ENCODE peak calls at places on chromosomes 3 and 15, in five cellular contexts. Q, M, A, C and K are unnamed samples.

GRCh38 chr15:74173545-74174215 is at the start of gene ISLR:
- DNase-seq in Q (peak; percentile 51), M (no peak), A (no peak), C (no peak), K (no peak)

GRCh38 chr3:101513419-101513986 is 491 bp upstream of the SENP7 start:
- DNase-seq in Q (no peak), M (peak; percentile 2), A (no peak), C (peak; percentile 10), K (no peak)

GRCh38 chr3:72086051-72086711 is 301.2 kb upstream of the PROK2 start:
- DNase-seq in Q (peak; percentile 13), M (no peak), A (no peak), C (no peak), K (no peak)

GRCh38 chr3:53259427-53260259 is 3.8 kb upstream of the TKT start:
- DNase-seq in Q (no peak), M (no peak), A (peak; percentile 54), C (no peak), K (no peak)

GRCh38 chr3:112007641-112008040 is 8.9 kb downstream of the TAGLN3 start:
- DNase-seq in Q (peak; percentile 83), M (no peak), A (no peak), C (no peak), K (no peak)

GRCh38 chr3:69865920-69866679 is 126.8 kb downstream of the MITF start:
- DNase-seq in Q (no peak), M (no peak), A (no peak), C (no peak), K (no peak)

GRCh38 chr3:61985020-61985419 is 388.3 kb downstream of the FEZF2 start:
- DNase-seq in Q (peak; percentile 48), M (no peak), A (peak; percentile 87), C (no peak), K (no peak)

GRCh38 chr15:79408041-79408440 is 24.1 kb upstream of the MINAR1 start:
- DNase-seq in Q (no peak), M (no peak), A (no peak), C (no peak), K (no peak)

GRCh38 chr15:67783303-67783702 is 42.0 kb upstream of the SKOR1 start:
- DNase-seq in Q (no peak), M (peak; percentile 57), A (no peak), C (no peak), K (no peak)

GRCh38 chr15:51878446-51879386 is 49.3 kb downstream of the TMOD3 start:
- DNase-seq in Q (no peak), M (no peak), A (no peak), C (no peak), K (no peak)

GRCh38 chr3:95705786-95706418 is 1108.5 kb upstream of the EPHA6 start:
- DNase-seq in Q (no peak), M (no peak), A (no peak), C (no peak), K (no peak)

GRCh38 chr3:16370503-16370871 is 105.5 kb downstream of the OXNAD1 start:
- DNase-seq in Q (no peak), M (no peak), A (no peak), C (no peak), K (no peak)

GRCh38 chr3:60578936-60579335 is 672.3 kb downstream of the FHIT start:
- DNase-seq in Q (no peak), M (no peak), A (no peak), C (no peak), K (no peak)

GRCh38 chr3:31105011-31105410 is 210.6 kb upstream of the GADL1 start:
- DNase-seq in Q (no peak), M (no peak), A (no peak), C (no peak), K (no peak)

GRCh38 chr15:38624248-38625214 is 59.9 kb upstream of the RASGRP1 start:
- DNase-seq in Q (no peak), M (no peak), A (no peak), C (no peak), K (no peak)

GRCh38 chr15:85443593-85444328 is 63.4 kb downstream of the AKAP13 start:
- DNase-seq in Q (no peak), M (no peak), A (no peak), C (no peak), K (peak; percentile 58)

GRCh38 chr3:45226206-45226915 is at the start of gene TMEM158:
- DNase-seq in Q (no peak), M (peak; percentile 82), A (no peak), C (peak; percentile 89), K (peak; percentile 2)

GRCh38 chr3:175456496-175456895 is 597.4 kb downstream of the NAALADL2 start:
- DNase-seq in Q (no peak), M (no peak), A (no peak), C (no peak), K (no peak)

GRCh38 chr15:31111091-31111647 is 9.6 kb upstream of the TRPM1 start:
- DNase-seq in Q (peak; percentile 46), M (no peak), A (peak; percentile 41), C (no peak), K (no peak)

GRCh38 chr15:57772223-57772957 is 65.9 kb downstream of the POLR2M start:
- DNase-seq in Q (no peak), M (no peak), A (peak; percentile 17), C (no peak), K (no peak)

GRCh38 chr3:46892285-46893145 is 15.0 kb downstream of the PTH1R start:
- DNase-seq in Q (peak; percentile 7), M (peak; percentile 30), A (no peak), C (peak; percentile 78), K (no peak)

GRCh38 chr15:38690737-38691332 is 126.2 kb upstream of the RASGRP1 start:
- DNase-seq in Q (no peak), M (peak; percentile 66), A (peak; percentile 68), C (peak; percentile 4), K (peak; percentile 61)

GRCh38 chr3:190718691-190719090 is 143.8 kb downstream of the GMNC start:
- DNase-seq in Q (peak; percentile 75), M (no peak), A (no peak), C (no peak), K (no peak)